ENCODE peak calls at places on chromosome 11, in five cellular contexts. One of them, this sample, is unnamed.

GRCh38 chr11:16891964-16892363 is 122.2 kb downstream of the PLEKHA7 start:
- DNase-seq in endothelial cell: no peak
- DNase-seq in spleen: no peak
- DNase-seq in ascending aorta: no peak
- DNase-seq in GM12865: no peak
- DNase-seq in this sample: no peak

GRCh38 chr11:2095198-2095520 is 44.0 kb downstream of the IGF2 start:
- DNase-seq in endothelial cell: no peak
- DNase-seq in spleen: peak; percentile 45
- DNase-seq in ascending aorta: no peak
- DNase-seq in GM12865: no peak
- DNase-seq in this sample: no peak

GRCh38 chr11:77071671-77072605 is 5.2 kb downstream of the CAPN5 start:
- DNase-seq in endothelial cell: no peak
- DNase-seq in spleen: no peak
- DNase-seq in ascending aorta: peak; percentile 62
- DNase-seq in GM12865: no peak
- DNase-seq in this sample: no peak

GRCh38 chr11:112364962-112365481 is 104.4 kb upstream of the PLET1 start:
- DNase-seq in endothelial cell: no peak
- DNase-seq in spleen: no peak
- DNase-seq in ascending aorta: no peak
- DNase-seq in GM12865: no peak
- DNase-seq in this sample: peak; percentile 69

GRCh38 chr11:69791266-69791665 is 16.1 kb upstream of the FGF4 start:
- DNase-seq in endothelial cell: no peak
- DNase-seq in spleen: no peak
- DNase-seq in ascending aorta: no peak
- DNase-seq in GM12865: no peak
- DNase-seq in this sample: peak; percentile 26

GRCh38 chr11:20057055-20057943 is 103.0 kb downstream of the DBX1 start:
- DNase-seq in endothelial cell: no peak
- DNase-seq in spleen: no peak
- DNase-seq in ascending aorta: no peak
- DNase-seq in GM12865: no peak
- DNase-seq in this sample: peak; percentile 59

GRCh38 chr11:2303627-2304155 is 1.9 kb downstream of the TSPAN32 start:
- DNase-seq in endothelial cell: no peak
- DNase-seq in spleen: peak; percentile 79
- DNase-seq in ascending aorta: no peak
- DNase-seq in GM12865: no peak
- DNase-seq in this sample: no peak

GRCh38 chr11:118147502-118147901 is 5.1 kb downstream of the SCN4B start:
- DNase-seq in endothelial cell: no peak
- DNase-seq in spleen: no peak
- DNase-seq in ascending aorta: no peak
- DNase-seq in GM12865: no peak
- DNase-seq in this sample: no peak

GRCh38 chr11:117143390-117143789 is 697 bp upstream of the PAFAH1B2 start:
- DNase-seq in endothelial cell: peak; percentile 9
- DNase-seq in spleen: no peak
- DNase-seq in ascending aorta: peak; percentile 71
- DNase-seq in GM12865: peak; percentile 24
- DNase-seq in this sample: peak; percentile 64

GRCh38 chr11:114776956-114777355 is 98.6 kb downstream of the NXPE2 start:
- DNase-seq in endothelial cell: no peak
- DNase-seq in spleen: no peak
- DNase-seq in ascending aorta: no peak
- DNase-seq in GM12865: no peak
- DNase-seq in this sample: no peak

GRCh38 chr11:9214765-9215164 is 50.4 kb downstream of the DENND5A start:
- DNase-seq in endothelial cell: no peak
- DNase-seq in spleen: no peak
- DNase-seq in ascending aorta: no peak
- DNase-seq in GM12865: no peak
- DNase-seq in this sample: peak; percentile 36

GRCh38 chr11:70944636-70945035 is 307.7 kb downstream of the SHANK2 start:
- DNase-seq in endothelial cell: no peak
- DNase-seq in spleen: no peak
- DNase-seq in ascending aorta: no peak
- DNase-seq in GM12865: no peak
- DNase-seq in this sample: no peak

GRCh38 chr11:116984589-116984988 is 113.6 kb downstream of the SIK3 start:
- DNase-seq in endothelial cell: no peak
- DNase-seq in spleen: no peak
- DNase-seq in ascending aorta: no peak
- DNase-seq in GM12865: no peak
- DNase-seq in this sample: peak; percentile 81

GRCh38 chr11:5123802-5124521 is 14.2 kb downstream of the OR52A5 start:
- DNase-seq in endothelial cell: peak; percentile 79
- DNase-seq in spleen: no peak
- DNase-seq in ascending aorta: no peak
- DNase-seq in GM12865: peak; percentile 72
- DNase-seq in this sample: peak; percentile 74

GRCh38 chr11:28110839-28111235 is 2.6 kb downstream of the METTL15 start:
- DNase-seq in endothelial cell: no peak
- DNase-seq in spleen: no peak
- DNase-seq in ascending aorta: no peak
- DNase-seq in GM12865: no peak
- DNase-seq in this sample: no peak

GRCh38 chr11:125173027-125173426 is 8.5 kb downstream of the PKNOX2 start:
- DNase-seq in endothelial cell: no peak
- DNase-seq in spleen: no peak
- DNase-seq in ascending aorta: no peak
- DNase-seq in GM12865: no peak
- DNase-seq in this sample: no peak

GRCh38 chr11:44305643-44306468 is 4.1 kb downstream of the ALX4 start:
- DNase-seq in endothelial cell: no peak
- DNase-seq in spleen: peak; percentile 82
- DNase-seq in ascending aorta: no peak
- DNase-seq in GM12865: peak; percentile 21
- DNase-seq in this sample: no peak

GRCh38 chr11:27124514-27125264 is 84.1 kb downstream of the BBOX1 start:
- DNase-seq in endothelial cell: no peak
- DNase-seq in spleen: no peak
- DNase-seq in ascending aorta: no peak
- DNase-seq in GM12865: no peak
- DNase-seq in this sample: peak; percentile 45

GRCh38 chr11:12329797-12330196 is 47.6 kb upstream of the PARVA start:
- DNase-seq in endothelial cell: no peak
- DNase-seq in spleen: no peak
- DNase-seq in ascending aorta: no peak
- DNase-seq in GM12865: no peak
- DNase-seq in this sample: no peak

GRCh38 chr11:76962583-76963416 is 71.4 kb upstream of the B3GNT6 start:
- DNase-seq in endothelial cell: no peak
- DNase-seq in spleen: no peak
- DNase-seq in ascending aorta: no peak
- DNase-seq in GM12865: peak; percentile 59
- DNase-seq in this sample: no peak

GRCh38 chr11:9815486-9816136 is 151.7 kb downstream of the SWAP70 start:
- DNase-seq in endothelial cell: no peak
- DNase-seq in spleen: no peak
- DNase-seq in ascending aorta: no peak
- DNase-seq in GM12865: no peak
- DNase-seq in this sample: peak; percentile 86

GRCh38 chr11:71153005-71153395 is 99.4 kb downstream of the SHANK2 start:
- DNase-seq in endothelial cell: no peak
- DNase-seq in spleen: no peak
- DNase-seq in ascending aorta: peak; percentile 40
- DNase-seq in GM12865: no peak
- DNase-seq in this sample: peak; percentile 6

GRCh38 chr11:89491141-89491690 is at the start of gene NOX4:
- DNase-seq in endothelial cell: peak; percentile 77
- DNase-seq in spleen: peak; percentile 75
- DNase-seq in ascending aorta: peak; percentile 84
- DNase-seq in GM12865: no peak
- DNase-seq in this sample: no peak

GRCh38 chr11:12167098-12167999 is 57.0 kb downstream of the MICAL2 start:
- DNase-seq in endothelial cell: no peak
- DNase-seq in spleen: no peak
- DNase-seq in ascending aorta: peak; percentile 91
- DNase-seq in GM12865: no peak
- DNase-seq in this sample: peak; percentile 93

GRCh38 chr11:134482128-134482527 is 70.1 kb upstream of the B3GAT1 start:
- DNase-seq in endothelial cell: no peak
- DNase-seq in spleen: no peak
- DNase-seq in ascending aorta: peak; percentile 5
- DNase-seq in GM12865: no peak
- DNase-seq in this sample: no peak

GRCh38 chr11:18347471-18348125 is 25.2 kb downstream of the GTF2H1 start:
- DNase-seq in endothelial cell: no peak
- DNase-seq in spleen: no peak
- DNase-seq in ascending aorta: no peak
- DNase-seq in GM12865: no peak
- DNase-seq in this sample: no peak

GRCh38 chr11:12552677-12553076 is 121.5 kb upstream of the TEAD1 start:
- DNase-seq in endothelial cell: no peak
- DNase-seq in spleen: no peak
- DNase-seq in ascending aorta: no peak
- DNase-seq in GM12865: no peak
- DNase-seq in this sample: no peak

GRCh38 chr11:2796508-2797180 is 88.9 kb downstream of the CDKN1C start:
- DNase-seq in endothelial cell: no peak
- DNase-seq in spleen: no peak
- DNase-seq in ascending aorta: no peak
- DNase-seq in GM12865: no peak
- DNase-seq in this sample: no peak

GRCh38 chr11:83061883-83062282 is 9.8 kb downstream of the RAB30 start:
- DNase-seq in endothelial cell: no peak
- DNase-seq in spleen: no peak
- DNase-seq in ascending aorta: no peak
- DNase-seq in GM12865: peak; percentile 92
- DNase-seq in this sample: no peak

GRCh38 chr11:70826541-70826943 is 425.8 kb downstream of the SHANK2 start:
- DNase-seq in endothelial cell: peak; percentile 13
- DNase-seq in spleen: no peak
- DNase-seq in ascending aorta: no peak
- DNase-seq in GM12865: no peak
- DNase-seq in this sample: no peak

GRCh38 chr11:114134870-114135269 is 75.4 kb downstream of the ZBTB16 start:
- DNase-seq in endothelial cell: no peak
- DNase-seq in spleen: no peak
- DNase-seq in ascending aorta: peak; percentile 85
- DNase-seq in GM12865: no peak
- DNase-seq in this sample: peak; percentile 93

GRCh38 chr11:134607963-134608750 is 196.1 kb upstream of the B3GAT1 start:
- DNase-seq in endothelial cell: no peak
- DNase-seq in spleen: no peak
- DNase-seq in ascending aorta: no peak
- DNase-seq in GM12865: no peak
- DNase-seq in this sample: no peak

DNA sequence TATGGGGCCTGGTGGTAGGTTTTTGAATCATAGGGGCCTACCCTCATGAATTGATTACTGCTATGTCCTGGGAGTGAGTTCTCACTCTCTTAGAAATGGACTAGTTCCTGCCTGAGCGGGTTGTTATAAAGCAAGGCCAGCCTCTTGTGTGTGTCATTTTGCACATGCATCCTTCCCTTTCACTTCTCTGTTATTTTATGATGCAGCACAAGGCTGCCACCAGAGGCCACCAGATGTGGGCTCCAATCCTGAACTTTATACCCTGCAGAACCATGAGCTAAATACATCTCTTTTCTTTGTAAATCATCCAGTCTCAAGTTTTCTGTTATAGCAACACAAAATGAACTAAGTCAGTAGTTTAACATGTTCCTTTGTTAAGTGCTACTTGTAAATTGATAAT is 251.4 kb downstream of the BLID start:
- DNase-seq in endothelial cell: no peak
- DNase-seq in spleen: no peak
- DNase-seq in ascending aorta: no peak
- DNase-seq in GM12865: no peak
- DNase-seq in this sample: no peak
- TF ChIP-seq CTCF in endothelial cell: no peak
- TF ChIP-seq CTCF in spleen: no peak
- TF ChIP-seq CTCF in ascending aorta: no peak
- TF ChIP-seq CTCF in GM12865: no peak
- TF ChIP-seq CTCF in this sample: no peak

DNA sequence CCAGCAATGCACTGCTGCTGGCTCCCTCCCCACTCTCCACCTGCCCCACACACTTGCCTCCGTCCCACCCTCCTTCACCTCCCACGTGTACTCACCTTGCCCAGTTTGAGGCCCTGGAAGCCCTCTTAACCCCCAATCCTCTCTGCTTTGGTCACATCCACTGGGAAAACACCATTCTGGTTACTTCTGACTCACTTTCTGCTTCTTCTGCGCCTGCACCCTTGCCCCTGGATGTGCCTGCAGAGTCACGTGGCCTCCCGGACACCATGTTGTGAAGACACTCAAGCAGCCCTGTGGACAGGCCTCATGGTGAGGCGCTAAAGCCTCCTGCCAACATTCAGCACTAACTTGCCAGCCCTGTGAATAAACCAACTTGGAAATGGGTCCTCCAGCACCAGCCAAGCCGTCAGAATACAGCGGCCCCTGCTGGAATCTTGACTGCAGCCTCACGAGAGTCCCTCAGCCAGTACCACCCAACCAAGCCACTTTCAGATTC is 2.6 kb upstream of the NAALADL1 start:
- DNase-seq in endothelial cell: peak; percentile 41
- DNase-seq in spleen: no peak
- DNase-seq in ascending aorta: no peak
- DNase-seq in GM12865: no peak
- DNase-seq in this sample: peak; percentile 34
- TF ChIP-seq CTCF in endothelial cell: peak; percentile 11
- TF ChIP-seq CTCF in spleen: no peak
- TF ChIP-seq CTCF in ascending aorta: no peak
- TF ChIP-seq CTCF in GM12865: no peak
- TF ChIP-seq CTCF in this sample: no peak

GRCh38 chr11:128058580-128059208 is 528.7 kb downstream of the ETS1 start:
- DNase-seq in endothelial cell: no peak
- DNase-seq in spleen: no peak
- DNase-seq in ascending aorta: no peak
- DNase-seq in GM12865: no peak
- DNase-seq in this sample: no peak
- TF ChIP-seq CTCF in endothelial cell: no peak
- TF ChIP-seq CTCF in spleen: no peak
- TF ChIP-seq CTCF in ascending aorta: no peak
- TF ChIP-seq CTCF in GM12865: no peak
- TF ChIP-seq CTCF in this sample: no peak

GRCh38 chr11:68641880-68642279 is 42.5 kb upstream of the GAL start:
- DNase-seq in endothelial cell: no peak
- DNase-seq in spleen: no peak
- DNase-seq in ascending aorta: no peak
- DNase-seq in GM12865: no peak
- DNase-seq in this sample: no peak

GRCh38 chr11:68646832-68647231 is 37.5 kb upstream of the GAL start:
- DNase-seq in endothelial cell: no peak
- DNase-seq in spleen: no peak
- DNase-seq in ascending aorta: no peak
- DNase-seq in GM12865: no peak
- DNase-seq in this sample: no peak

DNA sequence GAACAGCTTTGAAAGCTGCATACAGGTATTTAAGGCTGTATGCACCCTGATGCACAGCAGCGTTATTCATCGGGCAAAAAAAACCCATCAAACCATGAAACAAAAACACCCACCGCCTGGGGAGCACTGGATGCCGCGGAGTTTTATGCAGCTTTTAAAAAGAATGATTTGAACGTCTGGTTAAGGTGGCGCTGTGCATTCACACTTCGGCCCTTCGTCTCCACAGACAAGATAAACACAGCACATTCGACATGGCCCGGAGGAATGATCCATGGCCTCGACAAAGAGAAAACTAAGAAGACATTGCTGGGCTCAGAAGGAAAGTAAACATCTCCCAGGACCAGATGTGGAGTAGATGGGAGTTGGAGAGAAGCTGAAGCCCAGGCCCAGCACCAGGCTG is 40.8 kb upstream of the GAL start:
- DNase-seq in endothelial cell: no peak
- DNase-seq in spleen: no peak
- DNase-seq in ascending aorta: no peak
- DNase-seq in GM12865: no peak
- DNase-seq in this sample: no peak
- TF ChIP-seq CTCF in endothelial cell: no peak
- TF ChIP-seq CTCF in spleen: no peak
- TF ChIP-seq CTCF in ascending aorta: no peak
- TF ChIP-seq CTCF in GM12865: no peak
- TF ChIP-seq CTCF in this sample: no peak